ENCODE peak calls at places on chromosome 1, in nine cellular contexts. D, V, C, T, X, A, M, H and G are unnamed samples.

GRCh38 chr1:36168538-36168937 is 12.6 kb downstream of the MAP7D1 start:
- DNase-seq in D (no peak), V (no peak), C (no peak), T (no peak), X (no peak), A (no peak), M (no peak), H (no peak), G (no peak)

GRCh38 chr1:115764541-115764940 is 4.0 kb downstream of the CASQ2 start:
- DNase-seq in D (no peak), V (peak; percentile 34), C (no peak), T (peak; percentile 45), X (peak; percentile 64), A (peak; percentile 62), M (peak; percentile 67), H (peak; percentile 83), G (peak; percentile 61)

GRCh38 chr1:184075040-184076029 is 23.8 kb downstream of the TSEN15 start:
- DNase-seq in D (peak; percentile 49), V (peak; percentile 40), C (peak; percentile 71), T (peak; percentile 37), X (peak; percentile 66), A (peak; percentile 66), M (peak; percentile 73), H (peak; percentile 70), G (peak; percentile 76)

GRCh38 chr1:1020415-1021009 is 592 bp downstream of the AGRN start:
- DNase-seq in D (no peak), V (no peak), C (no peak), T (peak; percentile 71), X (peak; percentile 74), A (peak; percentile 55), M (peak; percentile 28), H (peak; percentile 43), G (peak; percentile 58)

GRCh38 chr1:242890211-242890741 is 364.8 kb downstream of the CEP170 start:
- DNase-seq in D (no peak), V (no peak), C (no peak), T (no peak), X (peak; percentile 74), A (peak; percentile 85), M (peak; percentile 80), H (peak; percentile 31), G (peak; percentile 1)

GRCh38 chr1:215488850-215489249 is 78.3 kb upstream of the KCTD3 start:
- DNase-seq in D (no peak), V (no peak), C (no peak), T (no peak), X (no peak), A (no peak), M (no peak), H (peak; percentile 66), G (no peak)

GRCh38 chr1:225469051-225469450 is 41.2 kb upstream of the LBR start:
- DNase-seq in D (no peak), V (no peak), C (no peak), T (no peak), X (no peak), A (no peak), M (no peak), H (no peak), G (no peak)

GRCh38 chr1:27713139-27713725 is 12.5 kb upstream of the FAM76A start:
- DNase-seq in D (no peak), V (no peak), C (peak; percentile 18), T (no peak), X (no peak), A (no peak), M (no peak), H (no peak), G (no peak)

GRCh38 chr1:40153073-40153770 is 8.0 kb upstream of the RLF start:
- DNase-seq in D (peak; percentile 79), V (peak; percentile 62), C (peak; percentile 73), T (peak; percentile 27), X (peak; percentile 61), A (peak; percentile 58), M (peak; percentile 73), H (peak; percentile 69), G (peak; percentile 74)

GRCh38 chr1:40155910-40156309 is 5.3 kb upstream of the RLF start:
- DNase-seq in D (no peak), V (no peak), C (no peak), T (no peak), X (no peak), A (no peak), M (no peak), H (peak; percentile 80), G (no peak)

GRCh38 chr1:40151457-40152079 is 9.6 kb upstream of the RLF start:
- DNase-seq in D (no peak), V (no peak), C (no peak), T (no peak), X (no peak), A (no peak), M (no peak), H (no peak), G (no peak)
- TF ChIP-seq EZH2phosphoT487 in D (no peak), V (no peak), C (no peak), T (no peak), X (no peak), A (no peak), M (no peak), H (no peak), G (no peak)

GRCh38 chr1:230135726-230136125 is 68.7 kb downstream of the GALNT2 start:
- DNase-seq in D (no peak), V (no peak), C (no peak), T (no peak), X (no peak), A (no peak), M (no peak), H (no peak), G (no peak)

GRCh38 chr1:230138561-230139239 is 71.7 kb downstream of the GALNT2 start:
- DNase-seq in D (no peak), V (no peak), C (no peak), T (no peak), X (no peak), A (no peak), M (no peak), H (no peak), G (no peak)

GRCh38 chr1:230139306-230139705 is 72.3 kb downstream of the GALNT2 start:
- DNase-seq in D (no peak), V (no peak), C (no peak), T (no peak), X (no peak), A (no peak), M (no peak), H (no peak), G (no peak)

GRCh38 chr1:230137328-230137815 is 70.3 kb downstream of the GALNT2 start:
- DNase-seq in D (no peak), V (no peak), C (no peak), T (no peak), X (no peak), A (no peak), M (no peak), H (no peak), G (no peak)

DNA sequence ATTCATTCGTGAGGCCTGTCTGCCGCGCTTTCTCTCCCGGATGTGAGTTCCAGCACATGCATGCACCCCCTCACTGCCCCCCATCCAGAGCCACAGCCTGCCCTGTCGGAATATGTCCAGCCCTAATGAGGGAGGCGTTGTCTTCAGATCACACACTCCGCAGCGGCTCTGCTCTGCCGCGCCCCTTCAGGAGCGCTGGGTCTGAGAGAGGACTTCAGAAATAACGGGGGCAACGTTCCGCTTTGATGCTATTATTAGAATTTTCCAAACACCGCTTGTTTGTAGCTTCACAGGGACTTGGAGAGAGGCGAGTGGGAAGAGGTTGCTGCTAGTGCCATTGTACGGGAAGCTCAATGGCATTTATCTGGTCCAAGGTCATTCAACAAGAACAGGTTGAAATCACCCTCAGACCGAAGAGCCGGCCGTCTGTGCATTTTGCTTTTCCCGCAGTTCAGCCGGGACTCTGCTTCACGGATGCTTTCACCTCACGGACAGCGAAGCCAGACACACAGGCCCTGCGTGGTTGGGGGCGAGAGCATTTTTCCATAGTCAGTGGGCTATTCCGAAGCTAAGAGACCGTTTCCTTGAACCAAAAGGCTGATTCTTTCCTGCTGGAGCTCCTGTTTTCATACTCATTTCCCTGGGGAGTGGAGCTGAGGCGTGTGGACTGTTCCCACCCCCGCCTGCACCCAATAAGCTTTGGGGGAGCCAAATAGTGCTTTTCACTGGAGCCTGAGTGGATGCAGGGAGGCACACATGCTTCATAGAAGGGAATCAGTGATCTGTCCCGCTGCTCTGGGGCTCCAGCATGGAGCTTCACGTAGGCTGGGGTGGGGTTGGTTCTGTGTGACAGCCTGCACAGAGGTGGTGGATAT is 69.7 kb downstream of the GALNT2 start:
- DNase-seq in D (no peak), V (no peak), C (no peak), T (no peak), X (no peak), A (no peak), M (no peak), H (no peak), G (no peak)
- H3K4me3 ChIP-seq in D (no peak overlapping the region), V (no peak overlapping the region), C (no peak overlapping the region), T (no peak overlapping the region), X (no peak overlapping the region), A (no peak overlapping the region), M (no peak overlapping the region), H (no peak overlapping the region), G (no peak overlapping the region)

GRCh38 chr1:7890853-7891252 is 38.0 kb upstream of the UTS2 start:
- DNase-seq in D (no peak), V (no peak), C (no peak), T (no peak), X (no peak), A (no peak), M (no peak), H (no peak), G (no peak)

GRCh38 chr1:7884757-7885156 is 31.9 kb upstream of the UTS2 start:
- DNase-seq in D (no peak), V (no peak), C (no peak), T (no peak), X (no peak), A (no peak), M (no peak), H (no peak), G (no peak)

GRCh38 chr1:7886346-7886745 is 33.5 kb upstream of the UTS2 start:
- DNase-seq in D (no peak), V (no peak), C (no peak), T (no peak), X (no peak), A (no peak), M (no peak), H (peak; percentile 40), G (no peak)

GRCh38 chr1:7888248-7889010 is 35.6 kb upstream of the UTS2 start:
- DNase-seq in D (no peak), V (no peak), C (no peak), T (no peak), X (no peak), A (no peak), M (no peak), H (peak; percentile 11), G (peak; percentile 39)

GRCh38 chr1:7885513-7886298 is 32.8 kb upstream of the UTS2 start:
- DNase-seq in D (peak; percentile 4), V (peak; percentile 63), C (no peak), T (no peak), X (peak; percentile 14), A (no peak), M (peak; percentile 98), H (peak; percentile 34), G (peak; percentile 11)
- TF ChIP-seq EZH2phosphoT487 in D (no peak), V (no peak), C (no peak), T (no peak), X (no peak), A (no peak), M (no peak), H (no peak), G (no peak)

DNA sequence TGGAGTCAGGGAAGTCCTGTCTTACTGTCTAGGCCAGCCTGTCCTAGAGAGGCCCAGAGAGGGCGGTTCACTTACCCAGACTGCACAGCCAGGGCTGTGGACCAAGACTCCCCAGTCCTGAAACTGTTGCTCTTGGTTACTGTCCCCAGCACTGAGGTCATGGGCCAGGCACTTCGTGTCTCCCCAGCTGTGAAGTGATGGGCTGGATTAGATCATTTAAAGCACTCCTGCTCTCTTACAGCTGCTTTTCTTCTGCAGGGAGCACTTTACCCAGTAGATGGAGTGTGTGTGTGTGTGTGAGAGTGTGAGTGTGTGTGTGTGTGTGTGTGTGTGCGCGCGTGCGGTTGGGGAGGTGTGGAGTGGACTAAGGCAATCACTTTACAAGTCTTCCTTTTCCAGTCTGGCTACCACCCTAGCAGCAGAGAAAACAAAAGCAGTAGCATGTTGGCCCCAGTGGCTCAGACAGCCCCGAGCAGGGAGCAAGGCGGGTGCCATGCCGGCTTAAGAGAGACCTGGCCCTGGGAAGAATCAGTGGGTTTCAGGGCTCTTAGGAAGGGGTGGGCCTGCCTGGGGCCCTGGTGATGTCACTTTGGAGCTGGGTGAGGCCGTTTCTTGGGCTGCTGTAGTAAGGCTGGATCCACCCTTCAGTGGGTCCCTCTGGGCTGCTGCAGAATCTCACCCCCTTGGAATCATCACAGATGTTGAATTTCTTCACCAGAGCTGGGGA is 2.4 kb downstream of the SPSB1 start:
- DNase-seq in D (peak; percentile 53), V (no peak), C (peak; percentile 78), T (no peak), X (peak; percentile 61), A (no peak), M (no peak), H (peak; percentile 31), G (peak; percentile 75)
- H3K4me3 ChIP-seq in D (peak overlapping the region; percentile 78), V (no peak overlapping the region), C (no peak overlapping the region), T (peak overlapping the region; percentile 81), X (peak overlapping the region; percentile 98), A (no peak overlapping the region), M (no peak overlapping the region), H (peak overlapping the region; percentile 95), G (peak overlapping the region; percentile 87)